ENCODE peak calls at places on chromosomes 3 and 15, in seven cellular contexts. O, M, R, I, G, B and X are unnamed samples. For H3K36me3, the result is how much of the 10 kb centered on the place peaks cover.

GRCh38 chr15:64934023-64934422 is 22.3 kb downstream of the ANKDD1A start:
- DNase-seq in O (peak), M (no peak), R (peak), I (no peak), G (no peak), B (no peak), X (no peak)

GRCh38 chr3:197478746-197479668 is 76.8 kb downstream of the BDH1 start:
- DNase-seq in O (no peak), M (no peak), R (no peak), I (no peak), G (no peak), B (no peak), X (no peak)

GRCh38 chr3:16658004-16658932 is 53.0 kb upstream of the DAZL start:
- DNase-seq in O (no peak), M (no peak), R (no peak), I (peak), G (no peak), B (no peak), X (no peak)

GRCh38 chr15:58898150-58898680 is 35.3 kb downstream of the SLTM start:
- DNase-seq in O (no peak), M (no peak), R (no peak), I (no peak), G (no peak), B (no peak), X (no peak)

GRCh38 chr3:43998841-43999805 is 242.6 kb upstream of the TOPAZ1 start:
- DNase-seq in O (peak), M (no peak), R (no peak), I (no peak), G (no peak), B (no peak), X (no peak)

GRCh38 chr3:55826097-55826496 is 339.0 kb upstream of the WNT5A start:
- DNase-seq in O (no peak), M (no peak), R (no peak), I (no peak), G (no peak), B (no peak), X (no peak)

GRCh38 chr3:155302476-155302875 is 9.0 kb upstream of the STRIT1 start:
- DNase-seq in O (no peak), M (no peak), R (no peak), I (no peak), G (no peak), B (no peak), X (no peak)

GRCh38 chr3:29597376-29598008 is 316.6 kb downstream of the RBMS3 start:
- DNase-seq in O (no peak), M (no peak), R (no peak), I (no peak), G (no peak), B (no peak), X (no peak)

GRCh38 chr3:94472511-94472910 is 409.6 kb downstream of the NSUN3 start:
- DNase-seq in O (no peak), M (no peak), R (no peak), I (no peak), G (no peak), B (no peak), X (no peak)

GRCh38 chr15:48553559-48553958 is 92.0 kb downstream of the FBN1 start:
- DNase-seq in O (no peak), M (no peak), R (no peak), I (no peak), G (no peak), B (no peak), X (no peak)
- H3K36me3 ChIP-seq in O (under half), M (under half), R (under half), I (under half), G (under half), B (under half), X (under half)

GRCh38 chr3:38138347-38139190 is at the start of gene MYD88:
- DNase-seq in O (peak), M (peak), R (peak), I (peak), G (peak), B (peak), X (peak)
- TF ChIP-seq POLR2A in O (no peak), M (peak), R (peak), I (peak), G (no peak), B (peak), X (peak)

GRCh38 chr15:99138491-99138982 is 33.7 kb downstream of the SYNM start:
- DNase-seq in O (no peak), M (no peak), R (no peak), I (no peak), G (no peak), B (no peak), X (no peak)

GRCh38 chr15:99137877-99138276 is 33.0 kb downstream of the SYNM start:
- DNase-seq in O (no peak), M (no peak), R (no peak), I (no peak), G (no peak), B (peak), X (no peak)

GRCh38 chr15:99135194-99135593 is 30.3 kb downstream of the SYNM start:
- DNase-seq in O (no peak), M (no peak), R (no peak), I (no peak), G (no peak), B (no peak), X (no peak)

GRCh38 chr15:99139276-99139675 is 34.4 kb downstream of the SYNM start:
- DNase-seq in O (no peak), M (no peak), R (no peak), I (no peak), G (no peak), B (no peak), X (no peak)

DNA sequence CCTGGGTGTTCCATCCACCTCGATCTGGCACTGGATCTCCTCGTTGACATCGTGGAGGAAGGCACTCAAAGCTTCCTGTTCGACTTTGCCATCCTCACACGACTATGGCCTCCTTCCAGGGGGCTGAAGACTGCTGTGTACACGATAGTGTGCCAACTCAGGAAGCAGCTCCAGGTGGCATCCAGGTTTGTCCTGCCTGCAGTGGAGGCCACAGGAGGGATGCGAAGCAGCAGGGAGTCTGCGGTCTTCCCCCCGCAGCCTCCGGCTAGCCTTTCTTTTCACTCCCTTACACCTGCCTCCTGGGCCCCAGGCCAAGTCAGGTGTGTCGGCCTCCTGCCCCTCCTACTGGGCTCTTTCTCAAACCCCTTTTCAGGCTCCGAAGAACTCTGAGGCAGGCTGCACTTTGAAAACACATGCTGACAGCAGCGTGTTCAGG is 32.2 kb downstream of the SYNM start:
- DNase-seq in O (no peak), M (no peak), R (no peak), I (no peak), G (no peak), B (no peak), X (no peak)
- TF ChIP-seq EP300 in O (no peak), M (no peak), R (no peak), I (no peak), G (no peak), B (no peak), X (no peak)

GRCh38 chr3:121637922-121638321 is 22.8 kb downstream of the HCLS1 start:
- DNase-seq in O (no peak), M (no peak), R (no peak), I (no peak), G (no peak), B (no peak), X (no peak)
- H3K36me3 ChIP-seq in O (under half), M (under half), R (under half), I (under half), G (half or more), B (under half), X (under half)

GRCh38 chr3:6631376-6631775 is 229.5 kb upstream of the GRM7 start:
- DNase-seq in O (no peak), M (no peak), R (no peak), I (no peak), G (no peak), B (no peak), X (no peak)
- TF ChIP-seq POLR2A in O (no peak), M (no peak), R (no peak), I (no peak), G (no peak), B (no peak), X (no peak)

GRCh38 chr15:84859143-84859542 is 25.3 kb upstream of the SLC28A1 start:
- DNase-seq in O (no peak), M (peak), R (no peak), I (no peak), G (peak), B (no peak), X (no peak)
- TF ChIP-seq EP300 in O (no peak), M (no peak), R (no peak), I (no peak), G (no peak), B (no peak), X (no peak)

GRCh38 chr3:108555966-108556581 is 33.2 kb downstream of the CIP2A start:
- DNase-seq in O (no peak), M (no peak), R (no peak), I (no peak), G (no peak), B (no peak), X (no peak)

GRCh38 chr3:108548886-108549285 is 38.5 kb upstream of the MYH15 start:
- DNase-seq in O (no peak), M (no peak), R (no peak), I (no peak), G (no peak), B (no peak), X (no peak)

GRCh38 chr3:108554233-108554632 is 35.0 kb downstream of the CIP2A start:
- DNase-seq in O (no peak), M (no peak), R (no peak), I (no peak), G (no peak), B (no peak), X (no peak)

GRCh38 chr3:108554913-108555571 is 34.2 kb downstream of the CIP2A start:
- DNase-seq in O (no peak), M (no peak), R (no peak), I (no peak), G (no peak), B (no peak), X (no peak)

GRCh38 chr3:108552267-108553159 is 36.7 kb downstream of the CIP2A start:
- DNase-seq in O (no peak), M (no peak), R (no peak), I (no peak), G (no peak), B (no peak), X (no peak)
- H3K36me3 ChIP-seq in O (under half), M (under half), R (under half), I (half or more), G (under half), B (under half), X (under half)

DNA sequence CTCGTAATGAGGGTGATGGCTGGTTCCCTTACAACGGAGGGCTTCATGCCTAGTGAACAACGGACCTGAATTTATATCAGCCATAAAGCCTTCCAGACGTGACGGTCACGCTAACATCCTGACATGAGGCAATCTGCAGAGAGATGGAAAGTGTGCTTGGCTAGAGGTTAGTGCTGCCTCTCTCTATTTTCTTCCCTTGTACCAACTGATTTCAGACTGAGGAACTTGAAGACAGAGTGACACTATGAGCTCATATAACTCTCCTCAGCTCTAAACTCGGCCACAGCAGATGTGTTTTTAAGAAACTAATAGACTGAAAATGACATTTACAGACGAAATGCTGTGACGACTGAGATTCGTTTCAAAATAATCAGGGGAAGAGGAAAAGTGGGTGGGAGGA is 122.4 kb downstream of the XXYLT1 start:
- DNase-seq in O (no peak), M (no peak), R (no peak), I (no peak), G (no peak), B (no peak), X (no peak)
- TF ChIP-seq POLR2A in O (no peak), M (no peak), R (no peak), I (no peak), G (no peak), B (no peak), X (no peak)

GRCh38 chr3:14831916-14832430 is 13.2 kb downstream of the FGD5 start:
- DNase-seq in O (no peak), M (no peak), R (no peak), I (no peak), G (no peak), B (peak), X (no peak)

GRCh38 chr3:14832975-14833722 is 14.4 kb downstream of the FGD5 start:
- DNase-seq in O (no peak), M (no peak), R (no peak), I (no peak), G (no peak), B (peak), X (no peak)

GRCh38 chr3:14827776-14828175 is 9.0 kb downstream of the FGD5 start:
- DNase-seq in O (no peak), M (no peak), R (no peak), I (no peak), G (no peak), B (no peak), X (no peak)

GRCh38 chr3:14826069-14826468 is 7.3 kb downstream of the FGD5 start:
- DNase-seq in O (no peak), M (no peak), R (no peak), I (no peak), G (no peak), B (no peak), X (no peak)

DNA sequence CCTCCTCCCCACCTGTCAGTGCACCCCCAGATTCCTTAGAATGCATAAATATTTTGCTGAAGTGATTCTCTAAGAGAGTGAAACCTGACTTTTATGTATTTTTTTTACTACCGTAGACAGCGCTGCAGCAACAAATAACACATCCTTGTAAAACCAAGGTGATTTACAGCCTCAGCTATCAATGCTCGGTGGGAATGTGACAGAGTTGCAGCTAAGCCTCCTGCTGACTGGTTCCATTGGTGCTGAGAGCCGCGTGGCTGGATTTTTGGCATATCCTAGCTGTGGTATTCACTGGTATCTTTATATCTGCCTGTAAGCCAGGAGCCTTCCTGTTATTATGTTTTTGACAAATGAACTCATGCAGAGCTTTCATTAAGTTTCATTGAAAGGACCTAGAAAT is 11.0 kb downstream of the FGD5 start:
- DNase-seq in O (no peak), M (no peak), R (no peak), I (no peak), G (no peak), B (no peak), X (no peak)
- TF ChIP-seq EP300 in O (no peak), M (no peak), R (no peak), I (no peak), G (no peak), B (no peak), X (no peak)